ENCODE peak calls at places on chromosomes 5 and 9, in six cellular contexts. G is colonic mucosa, N is cardiac fibroblast, Y is nephron progenitor cell, Q is ascending aorta, S is neural crest cell. A is an unnamed sample.

GRCh38 chr9:138049085-138049778 is 171.7 kb downstream of the CACNA1B start:
- DNase-seq in N (no peak), Q (no peak), Y (no peak), G (peak), S (no peak), A (no peak)

GRCh38 chr9:801399-802071 is 40.0 kb upstream of the DMRT1 start:
- DNase-seq in Q (no peak), Y (no peak), S (no peak), G (no peak), N (peak), A (peak)

GRCh38 chr5:136174021-136174659 is 18.8 kb downstream of the SMIM32 start:
- DNase-seq in Q (no peak), Y (no peak), N (peak), G (no peak), S (no peak), A (peak)

GRCh38 chr9:90827181-90827866 is 25.7 kb downstream of the SYK start:
- DNase-seq in Q (no peak), S (no peak), G (no peak), Y (no peak), N (no peak), A (no peak)

GRCh38 chr5:54873696-54874095 is 111.7 kb downstream of the ESM1 start:
- DNase-seq in Q (no peak), Y (no peak), S (no peak), G (no peak), N (peak), A (peak)

GRCh38 chr5:95669540-95669939 is 13.3 kb downstream of the SPATA9 start:
- DNase-seq in S (no peak), G (peak), Y (no peak), Q (no peak), N (peak), A (peak)

GRCh38 chr5:2006193-2006970 is 123.7 kb upstream of the IRX4 start:
- DNase-seq in Q (no peak), Y (no peak), N (no peak), S (no peak), G (no peak), A (no peak)

GRCh38 chr9:128123451-128124080 is 4.0 kb downstream of the PTGES2 start:
- DNase-seq in Y (no peak), N (no peak), Q (no peak), G (no peak), S (no peak), A (no peak)

GRCh38 chr9:2126331-2126789 is 111.2 kb downstream of the SMARCA2 start:
- DNase-seq in Y (no peak), Q (no peak), N (peak), G (peak), S (no peak), A (no peak)

GRCh38 chr9:101312661-101313060 is 72.1 kb downstream of the BAAT start:
- DNase-seq in S (no peak), N (no peak), Y (no peak), G (no peak), Q (no peak), A (no peak)

GRCh38 chr5:159911349-159911748 is 4.9 kb upstream of the ADRA1B start:
- DNase-seq in Y (peak), Q (no peak), G (no peak), N (no peak), S (no peak), A (no peak)

GRCh38 chr9:19920401-19920800 is 131.6 kb upstream of the SLC24A2 start:
- DNase-seq in Q (no peak), N (no peak), Y (no peak), G (no peak), S (no peak), A (no peak)

GRCh38 chr5:91486638-91487037 is 103.5 kb upstream of the ARRDC3 start:
- DNase-seq in Y (no peak), N (no peak), G (no peak), S (no peak), Q (no peak), A (peak)

GRCh38 chr9:133207540-133208170 is 1.4 kb downstream of the OBP2B start:
- DNase-seq in G (no peak), Y (no peak), Q (no peak), S (no peak), N (no peak), A (no peak)

GRCh38 chr9:130337318-130337717 is 71.8 kb downstream of the HMCN2 start:
- DNase-seq in N (no peak), G (no peak), Q (no peak), S (no peak), Y (no peak), A (no peak)

GRCh38 chr5:612498-613424 is 621 bp downstream of the CEP72 start:
- DNase-seq in Y (no peak), Q (no peak), N (peak), G (peak), S (no peak), A (peak)

GRCh38 chr5:44332360-44332971 is 56.8 kb downstream of the FGF10 start:
- DNase-seq in Y (peak), G (no peak), Q (no peak), S (no peak), N (peak), A (peak)

GRCh38 chr5:17441351-17441750 is 56.7 kb upstream of the TAF11L2 start:
- DNase-seq in Y (no peak), G (no peak), N (peak), Q (no peak), S (no peak), A (peak)

GRCh38 chr9:105531530-105531929 is 26.4 kb upstream of the FKTN start:
- DNase-seq in Y (no peak), N (no peak), Q (no peak), S (no peak), G (no peak), A (no peak)

GRCh38 chr5:39624268-39624886 is 199.6 kb upstream of the DAB2 start:
- DNase-seq in Y (no peak), S (no peak), G (peak), Q (no peak), N (peak), A (peak)

GRCh38 chr5:96969401-96969800 is 33.5 kb downstream of the LNPEP start:
- DNase-seq in Y (no peak), G (no peak), Q (no peak), S (no peak), N (no peak), A (no peak)

GRCh38 chr9:18012170-18012569 is 433.3 kb downstream of the SH3GL2 start:
- DNase-seq in G (no peak), N (no peak), S (no peak), Y (no peak), Q (no peak), A (no peak)

GRCh38 chr5:177498013-177498847 is 826 bp upstream of the PDLIM7 start:
- DNase-seq in Q (no peak), S (no peak), N (peak), Y (peak), G (no peak), A (no peak)

GRCh38 chr9:83023151-83023550 is 39.8 kb downstream of the RASEF start:
- DNase-seq in Y (no peak), G (no peak), Q (no peak), N (no peak), S (no peak), A (no peak)

GRCh38 chr9:120862452-120862851 is 14.5 kb downstream of the PHF19 start:
- DNase-seq in N (no peak), Q (no peak), S (no peak), Y (no peak), G (no peak), A (no peak)

GRCh38 chr5:169691473-169691872 is 54.4 kb downstream of the DOCK2 start:
- DNase-seq in Y (no peak), N (no peak), S (no peak), Q (no peak), G (no peak), A (no peak)

GRCh38 chr9:4894076-4894475 is 91.0 kb upstream of the JAK2 start:
- DNase-seq in G (no peak), Y (no peak), S (no peak), N (peak), Q (no peak), A (peak)

GRCh38 chr9:69885474-69885929 is 64.9 kb downstream of the CFAP95 start:
- DNase-seq in N (peak), Y (no peak), G (peak), Q (no peak), S (no peak), A (peak)

GRCh38 chr5:95555553-95555952 is 652 bp downstream of the ARSK start:
- DNase-seq in S (no peak), N (no peak), G (no peak), Y (no peak), Q (no peak), A (no peak)

GRCh38 chr5:69206528-69207190 is 17.3 kb downstream of the CENPH start:
- DNase-seq in Y (no peak), S (no peak), N (no peak), G (no peak), Q (no peak), A (peak)

GRCh38 chr5:170504598-170505266 is 912 bp downstream of the KCNIP1 start:
- DNase-seq in G (no peak), N (no peak), S (no peak), Y (no peak), Q (no peak), A (no peak)

GRCh38 chr5:142301487-142302035 is 23.3 kb downstream of the SPRY4 start:
- DNase-seq in S (no peak), N (no peak), Y (no peak), Q (no peak), G (peak), A (no peak)

GRCh38 chr5:123929055-123929474 is 417.1 kb downstream of the CSNK1G3 start:
- DNase-seq in Q (no peak), Y (no peak), N (no peak), G (no peak), S (no peak), A (no peak)

GRCh38 chr5:55982957-55983381 is 11.8 kb downstream of the IL6ST start:
- DNase-seq in N (no peak), S (no peak), G (peak), Q (no peak), Y (no peak), A (peak)

GRCh38 chr5:14748180-14748900 is 83.8 kb downstream of the OTULIN start:
- DNase-seq in Q (no peak), N (no peak), S (no peak), Y (no peak), G (no peak), A (no peak)

DNA sequence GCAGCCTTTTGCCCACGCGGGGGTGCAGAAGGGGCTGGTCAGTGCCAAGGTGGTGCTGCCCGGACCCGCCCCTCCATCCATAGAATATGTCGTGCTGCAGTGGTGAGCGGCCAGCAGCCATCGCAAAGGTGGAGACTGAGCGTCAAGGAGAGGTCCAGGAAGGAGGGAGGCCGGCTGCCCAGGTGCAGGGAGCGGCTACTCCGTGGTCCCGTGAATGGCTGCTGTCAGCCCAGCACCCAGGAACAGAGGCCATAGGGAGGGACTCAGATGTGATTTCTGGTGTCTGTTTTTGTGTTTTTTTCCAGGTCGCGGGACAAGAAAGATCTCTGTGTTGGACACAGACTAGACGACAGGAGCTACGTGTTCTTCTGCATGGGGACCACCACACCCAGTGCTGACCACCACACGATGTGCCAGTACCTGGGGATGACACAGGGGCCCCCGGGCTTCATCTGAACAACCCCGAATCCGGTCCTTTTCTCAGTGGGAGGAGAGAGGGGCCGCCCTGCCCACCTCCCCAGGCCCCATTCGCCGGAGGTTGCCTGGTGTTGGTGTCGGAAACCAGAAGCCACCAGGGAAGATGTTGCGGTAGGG is 29.0 kb downstream of the PAEP start:
- DNase-seq in Y (no peak), S (no peak), N (no peak), Q (no peak), G (no peak), A (no peak)
- TF ChIP-seq CTCF in Y (no peak), S (no peak), N (no peak), Q (no peak), G (no peak), A (no peak)

DNA sequence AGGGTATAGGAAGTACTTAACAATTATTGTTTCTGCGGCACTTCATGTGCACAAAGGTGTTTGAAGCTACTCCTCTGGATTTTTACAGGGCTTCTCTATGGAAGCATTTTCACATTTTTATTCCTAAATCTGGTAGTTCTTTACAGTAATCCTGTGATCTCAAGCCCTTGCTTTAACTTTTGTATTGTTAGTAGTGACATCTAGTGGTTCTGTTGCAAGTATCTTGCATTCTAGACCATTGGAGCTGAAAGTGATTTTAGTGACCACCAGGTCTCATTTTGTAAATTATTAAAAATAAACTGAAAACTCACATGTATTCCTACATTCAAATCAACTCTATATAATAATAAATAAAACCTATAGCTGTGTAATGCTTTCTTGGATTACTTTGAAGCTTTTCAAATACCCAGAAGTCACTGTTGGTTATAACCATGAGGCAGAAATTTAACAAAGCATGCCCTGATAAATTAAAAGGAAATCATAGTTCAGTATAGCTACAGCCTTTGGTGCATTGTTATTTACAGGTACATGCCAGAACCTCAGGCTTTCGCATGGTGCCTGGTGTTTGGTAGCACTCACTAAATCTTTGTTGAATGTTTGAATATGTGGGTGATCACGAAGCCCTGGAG is 18.9 kb downstream of the RPS23 start:
- DNase-seq in Q (no peak), Y (no peak), G (no peak), N (peak), S (no peak), A (peak)
- TF ChIP-seq CTCF in Q (no peak), Y (peak), G (no peak), N (peak), S (peak), A (peak)

DNA sequence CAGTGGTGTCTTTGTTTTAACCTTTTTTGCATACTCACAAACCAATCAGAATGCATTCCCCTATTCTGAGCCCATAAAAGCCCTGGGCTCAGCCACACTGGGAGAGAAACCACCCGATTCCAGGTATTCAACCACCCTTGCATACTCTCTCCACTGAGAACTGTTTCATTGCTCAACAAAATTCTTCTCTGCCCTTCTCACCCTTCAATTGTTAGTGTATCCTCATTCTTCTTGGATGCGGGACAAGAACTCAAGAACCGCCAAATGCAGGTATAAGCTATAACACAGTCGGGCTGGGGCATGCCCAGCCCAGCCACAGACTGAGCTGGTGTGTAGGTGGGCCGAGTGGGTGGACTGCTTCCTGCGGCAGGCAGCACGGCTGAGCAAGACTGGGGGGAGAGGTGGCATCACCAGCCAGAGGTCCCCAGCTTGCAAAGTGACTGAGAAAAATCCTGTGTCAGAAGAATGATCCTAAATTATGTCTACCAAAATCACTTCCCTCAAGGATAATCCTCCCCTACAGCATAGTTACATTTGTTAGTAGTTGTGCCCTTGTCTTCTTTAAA is 141.0 kb downstream of the SSBP2 start:
- DNase-seq in S (no peak), G (no peak), Y (no peak), Q (no peak), N (no peak), A (no peak)
- TF ChIP-seq CTCF in S (no peak), G (no peak), Y (no peak), Q (no peak), N (no peak), A (no peak)

DNA sequence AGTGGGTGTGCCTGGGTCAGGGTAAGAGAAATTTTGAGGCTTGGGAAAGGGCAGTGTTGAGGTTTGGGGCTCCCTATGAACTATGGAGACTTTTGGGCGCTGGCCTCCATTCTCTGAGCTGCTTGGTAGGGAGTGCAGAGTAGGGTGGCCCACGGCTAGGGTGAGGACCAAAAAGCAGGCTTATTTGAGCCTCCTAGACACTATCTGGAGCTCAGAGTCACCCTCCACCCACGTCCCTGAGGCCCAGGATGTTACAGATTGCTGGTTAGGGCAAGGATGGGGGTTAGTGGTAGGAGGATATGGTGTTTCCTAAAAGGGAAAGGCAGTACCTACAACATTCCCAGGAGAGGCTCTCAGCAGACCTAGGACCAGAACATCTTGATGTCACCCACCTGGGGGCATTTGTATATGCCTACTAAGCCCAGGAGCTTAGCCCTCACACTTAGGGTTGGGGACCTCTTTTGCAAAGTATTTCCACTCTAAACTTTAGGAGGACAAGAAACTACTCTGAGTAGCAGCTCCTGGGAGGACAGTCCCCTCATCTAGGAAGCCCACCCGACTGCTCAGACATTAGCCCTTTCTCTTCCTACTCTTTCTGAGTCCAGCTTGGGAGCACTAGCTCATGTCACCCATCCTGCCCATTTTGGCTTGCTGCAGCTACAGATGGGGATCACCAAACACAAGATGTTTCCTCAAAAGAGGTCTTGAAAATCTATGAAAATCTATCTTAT is 2.3 kb downstream of the SHROOM1 start:
- DNase-seq in N (no peak), Q (no peak), G (no peak), Y (no peak), S (no peak), A (no peak)
- TF ChIP-seq CTCF in N (no peak), Q (no peak), G (no peak), Y (no peak), S (no peak), A (no peak)

GRCh38 chr5:10365800-10366199 is 12.3 kb downstream of the MARCHF6 start:
- DNase-seq in G (no peak), N (no peak), Y (no peak), S (no peak), Q (no peak), A (no peak)

GRCh38 chr5:10366310-10367297 is 13.1 kb downstream of the MARCHF6 start:
- DNase-seq in Q (no peak), Y (no peak), G (no peak), N (peak), S (no peak), A (peak)

GRCh38 chr5:10363519-10364185 is 10.2 kb downstream of the MARCHF6 start:
- DNase-seq in Y (no peak), G (no peak), N (no peak), Q (no peak), S (no peak), A (no peak)

GRCh38 chr5:10367586-10367985 is 14.1 kb downstream of the MARCHF6 start:
- DNase-seq in N (no peak), G (no peak), Q (no peak), Y (no peak), S (no peak), A (no peak)

GRCh38 chr5:10364186-10364689 is 10.7 kb downstream of the MARCHF6 start:
- DNase-seq in Y (no peak), Q (no peak), S (no peak), G (no peak), N (no peak), A (peak)
- TF ChIP-seq CTCF in Y (no peak), Q (no peak), S (peak), G (no peak), N (no peak), A (peak)

GRCh38 chr5:141155540-141156374 is 5.9 kb downstream of the PCDHB6 start:
- DNase-seq in G (no peak), Y (no peak), S (no peak), N (no peak), Q (no peak), A (no peak)

GRCh38 chr5:141150993-141151325 is 1.1 kb downstream of the PCDHB6 start:
- DNase-seq in Y (no peak), G (no peak), S (no peak), N (no peak), Q (no peak), A (no peak)

GRCh38 chr5:141150215-141150992 is 547 bp downstream of the PCDHB6 start:
- DNase-seq in S (no peak), Y (no peak), Q (no peak), G (no peak), N (no peak), A (no peak)

DNA sequence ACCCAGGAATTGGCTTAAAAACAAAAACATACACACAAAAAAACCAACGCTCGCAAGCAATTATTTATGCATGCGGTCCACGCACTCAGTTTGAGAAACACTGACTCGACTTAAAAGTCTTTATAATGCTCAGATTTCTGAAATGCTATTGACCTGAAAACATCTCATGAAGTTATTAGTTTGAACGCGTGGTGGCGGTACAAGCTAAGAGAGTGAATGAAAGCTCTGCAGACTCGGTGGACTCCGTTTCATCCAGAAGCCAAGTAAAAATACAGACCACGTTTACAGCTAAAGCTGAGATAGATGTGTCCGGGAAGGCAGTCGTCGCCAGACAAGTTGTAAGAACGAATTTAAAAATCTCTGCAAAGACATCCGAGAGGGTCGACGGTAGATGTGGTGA is at the start of gene PCDHB6:
- DNase-seq in N (peak), Y (no peak), Q (no peak), G (no peak), S (no peak), A (peak)
- TF ChIP-seq CTCF in N (peak), Y (no peak), Q (no peak), G (no peak), S (no peak), A (no peak)